ENCODE peak calls at places on chromosome 17, in six cellular contexts. J, Z, F, I, T and U are unnamed samples. For H3K36me3 and H3K27me3, the result is how much of the 10 kb centered on the place peaks cover.

GRCh38 chr17:62892069-62892675 is 73.9 kb upstream of the TANC2 start:
- DNase-seq in J (no peak), Z (no peak), F (no peak), I (no peak), T (no peak), U (no peak)

GRCh38 chr17:78040561-78041400 is 82.3 kb downstream of the TNRC6C start:
- DNase-seq in J (peak), Z (peak), F (peak), I (peak), T (no peak), U (peak)

GRCh38 chr17:81143200-81143527 is 22.1 kb upstream of the PVALEF start:
- DNase-seq in J (no peak), Z (no peak), F (no peak), I (no peak), T (no peak), U (no peak)

GRCh38 chr17:7184647-7185046 is 5.5 kb upstream of the ASGR1 start:
- DNase-seq in J (no peak), Z (no peak), F (no peak), I (no peak), T (no peak), U (no peak)

GRCh38 chr17:13650096-13650675 is 48.5 kb upstream of the HS3ST3A1 start:
- DNase-seq in J (no peak), Z (no peak), F (no peak), I (no peak), T (no peak), U (no peak)

GRCh38 chr17:29617125-29617480 is 5.6 kb downstream of the CORO6 start:
- DNase-seq in J (peak), Z (no peak), F (peak), I (peak), T (no peak), U (peak)

GRCh38 chr17:16444258-16444886 is 29.0 kb downstream of the TRPV2 start:
- DNase-seq in J (peak), Z (no peak), F (peak), I (no peak), T (no peak), U (no peak)

GRCh38 chr17:41962768-41963434 is 3.7 kb upstream of the CNP start:
- DNase-seq in J (peak), Z (peak), F (peak), I (peak), T (peak), U (peak)

GRCh38 chr17:43842975-43843325 is 4.0 kb upstream of the CD300LG start:
- DNase-seq in J (no peak), Z (no peak), F (no peak), I (no peak), T (no peak), U (no peak)

DNA sequence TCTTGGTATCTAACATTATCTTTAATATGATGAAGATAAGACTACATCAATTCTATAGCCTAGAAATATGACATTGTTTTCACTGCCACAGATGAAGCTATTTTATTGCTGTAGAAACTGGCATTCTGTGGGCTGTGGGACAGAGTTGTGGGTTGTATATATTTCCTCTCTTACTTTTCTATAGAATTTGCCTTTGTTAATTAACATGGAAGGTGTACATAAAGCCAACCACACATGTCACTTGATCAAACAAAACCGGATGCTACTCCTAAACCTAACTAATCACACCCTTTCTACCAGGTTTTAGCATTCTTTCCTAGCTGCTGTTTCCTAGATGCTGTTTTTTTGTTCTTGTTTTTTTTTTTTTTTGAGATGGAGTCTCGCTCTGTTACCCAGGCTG is 81.2 kb upstream of the ATP2A3 start:
- DNase-seq in J (no peak), Z (no peak), F (no peak), I (no peak), T (no peak), U (no peak)
- H3K36me3 ChIP-seq in J (under half), Z (under half), F (under half), I (half or more), T (under half), U (half or more)

GRCh38 chr17:36920032-36921000 is 17.0 kb upstream of the LHX1 start:
- DNase-seq in J (no peak), Z (no peak), F (no peak), I (no peak), T (no peak), U (no peak)
- H3K27me3 ChIP-seq in J (under half), Z (under half), F (under half), I (under half), T (under half), U (under half)

DNA sequence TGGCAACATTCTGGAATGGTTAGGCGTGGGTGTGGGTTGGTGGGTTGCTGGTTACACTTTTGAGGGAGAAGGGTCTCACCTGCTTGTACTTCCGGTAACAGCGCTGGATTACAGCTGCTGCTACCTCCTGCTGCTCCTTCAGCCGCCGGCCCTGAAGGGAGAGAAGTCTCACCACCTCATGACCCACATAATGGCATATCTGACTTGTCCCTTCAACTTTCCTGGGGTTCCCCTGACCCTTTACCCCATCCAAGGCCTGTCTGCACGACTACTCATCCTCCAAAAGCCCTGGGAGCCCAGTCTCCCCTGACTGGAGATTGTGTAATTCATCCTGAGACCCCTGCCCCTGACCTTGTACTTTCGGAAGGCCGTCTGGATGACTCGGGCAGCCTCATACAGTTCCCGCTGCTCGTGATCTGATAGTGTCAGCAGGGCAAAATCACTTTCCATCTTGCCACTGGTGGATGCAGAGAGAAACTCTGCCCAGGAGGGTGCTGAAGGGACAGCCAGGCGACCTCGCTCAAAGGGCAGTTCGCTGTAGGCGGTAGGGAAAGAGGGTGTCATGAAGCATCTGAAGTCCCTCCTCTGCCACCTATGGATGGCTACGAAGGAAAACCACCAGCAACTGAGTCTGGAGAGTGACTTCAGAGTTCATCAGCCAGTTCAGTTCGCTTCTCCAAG is 2.1 kb upstream of the SPAG7 start:
- DNase-seq in J (no peak), Z (no peak), F (no peak), I (no peak), T (no peak), U (no peak)
- H3K4me3 ChIP-seq in J (no peak), Z (no peak), F (no peak), I (no peak), T (peak), U (peak)

DNA sequence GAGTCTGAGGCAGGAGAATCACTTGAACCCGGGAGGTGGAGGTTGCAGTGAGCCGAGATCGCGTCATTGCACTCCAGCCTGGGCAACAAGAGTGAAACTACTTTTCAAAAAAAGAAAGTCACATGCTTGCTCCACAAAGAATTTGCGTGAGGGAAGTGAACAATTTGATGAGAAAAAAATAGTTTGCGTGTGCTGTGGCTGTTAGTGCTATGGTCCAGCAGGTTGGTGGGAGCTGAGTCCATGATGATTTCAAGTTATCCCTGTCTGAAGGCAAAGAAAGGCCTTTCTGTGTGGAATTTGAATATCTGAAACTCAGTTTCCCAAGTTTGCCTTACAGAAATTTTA is 21.0 kb downstream of the PRCD start:
- DNase-seq in J (no peak), Z (no peak), F (no peak), I (no peak), T (no peak), U (no peak)
- H3K36me3 ChIP-seq in J (under half), Z (under half), F (under half), I (under half), T (under half), U (under half)

GRCh38 chr17:79154951-79155557 is 80.4 kb downstream of the ENGASE start:
- DNase-seq in J (no peak), Z (no peak), F (no peak), I (no peak), T (no peak), U (no peak)

GRCh38 chr17:79154446-79154845 is 79.8 kb downstream of the ENGASE start:
- DNase-seq in J (peak), Z (no peak), F (no peak), I (no peak), T (no peak), U (no peak)

GRCh38 chr17:79155701-79156100 is 81.1 kb downstream of the ENGASE start:
- DNase-seq in J (no peak), Z (no peak), F (no peak), I (no peak), T (no peak), U (no peak)

GRCh38 chr17:79159471-79159870 is 84.8 kb downstream of the ENGASE start:
- DNase-seq in J (no peak), Z (no peak), F (no peak), I (no peak), T (no peak), U (no peak)

DNA sequence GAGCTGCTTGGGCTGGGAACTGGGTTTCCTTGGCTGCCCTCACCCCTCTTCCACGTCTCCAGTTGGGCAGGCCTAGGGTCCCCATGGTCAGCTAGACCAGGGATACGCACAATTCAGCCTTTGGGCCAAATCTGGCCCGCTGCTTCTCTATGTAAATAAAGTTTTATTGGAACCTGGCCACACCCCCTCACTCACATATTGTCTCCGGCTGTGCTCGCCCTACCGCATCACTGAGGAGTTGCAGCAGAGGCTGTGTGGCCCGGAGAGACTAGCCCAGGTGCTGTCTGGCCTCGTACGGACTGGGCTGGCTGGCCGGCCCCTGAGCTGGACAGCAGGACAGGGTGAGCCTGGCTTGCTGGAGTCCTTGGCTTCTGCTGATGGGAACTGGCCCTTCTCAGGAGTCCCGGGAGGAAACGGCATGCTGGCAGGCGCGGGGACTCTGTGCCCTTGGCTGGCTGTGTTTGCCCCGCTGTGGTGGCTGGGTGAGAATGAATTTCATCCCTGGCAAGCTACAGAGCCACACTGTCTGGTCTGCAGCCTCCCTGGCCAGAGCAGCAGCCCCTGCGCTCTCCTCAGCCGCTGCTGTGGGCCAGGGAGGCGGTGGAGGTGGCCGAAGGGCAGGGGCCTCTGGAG is 82.0 kb downstream of the ENGASE start:
- DNase-seq in J (no peak), Z (no peak), F (no peak), I (no peak), T (no peak), U (no peak)
- H3K27me3 ChIP-seq in J (under half), Z (under half), F (under half), I (under half), T (under half), U (under half)

DNA sequence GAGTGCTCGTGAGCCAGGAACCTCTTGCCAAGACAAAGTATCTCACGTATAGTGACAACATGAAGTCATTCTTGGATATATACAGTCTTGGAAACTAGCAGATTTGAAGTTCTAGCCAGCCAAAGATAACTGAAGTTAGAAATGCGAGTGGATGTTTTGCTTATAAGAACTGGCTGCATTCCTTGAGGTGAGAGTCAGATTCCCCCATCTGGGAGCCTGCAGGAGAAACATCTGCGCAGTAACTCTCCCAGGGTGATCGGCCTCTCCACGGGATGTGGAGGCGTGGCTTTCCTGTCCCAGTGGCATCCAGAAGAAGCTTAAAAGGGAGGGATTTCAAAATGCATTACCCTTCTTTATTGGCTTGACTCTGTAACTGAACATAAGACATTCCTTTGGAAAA is 89.9 kb downstream of the SHISA6 start:
- DNase-seq in J (no peak), Z (peak), F (no peak), I (no peak), T (peak), U (no peak)
- H3K4me3 ChIP-seq in J (no peak), Z (no peak), F (no peak), I (no peak), T (no peak), U (no peak)

DNA sequence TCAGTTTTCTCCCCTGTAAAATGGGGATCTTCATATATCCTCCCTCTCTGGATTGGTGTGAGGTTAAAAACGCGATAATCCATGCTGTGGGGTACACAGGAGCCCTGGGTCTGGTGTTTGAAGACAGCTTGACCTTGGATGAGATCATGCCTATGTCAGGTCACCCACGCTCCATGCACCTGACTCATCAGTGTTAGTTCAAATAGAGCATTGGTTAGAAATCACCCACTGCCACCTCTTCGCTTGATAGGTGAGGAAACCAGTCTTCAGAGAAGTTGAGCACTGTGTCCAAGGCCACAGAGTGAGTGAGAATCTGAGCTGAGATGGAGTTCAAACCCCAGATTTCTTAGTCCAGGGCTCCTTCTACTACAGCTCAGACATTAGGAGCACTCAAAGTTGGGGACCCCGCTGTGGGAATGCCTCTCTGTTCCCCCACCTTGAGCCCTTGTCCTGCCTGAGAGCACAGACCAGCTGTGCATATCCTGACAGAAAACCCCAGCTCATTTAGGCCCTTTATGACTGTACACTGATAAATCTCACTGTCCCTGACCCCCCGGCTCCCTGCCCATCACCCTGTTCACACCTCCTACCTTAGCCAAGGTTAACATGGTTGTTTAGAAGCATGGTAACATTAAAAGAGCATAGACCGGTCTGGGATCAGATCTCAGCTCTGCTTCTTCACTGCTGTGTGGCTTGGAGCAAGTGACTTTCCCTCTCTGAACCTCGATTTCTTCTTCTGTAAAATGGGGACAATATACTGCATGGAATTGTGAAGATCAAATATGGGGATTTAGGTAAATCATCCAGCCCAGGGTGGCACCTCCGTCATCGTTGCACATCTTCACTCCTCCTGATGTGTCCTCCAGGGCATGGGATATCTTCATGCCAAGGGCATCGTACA is 22.4 kb upstream of the LGALS9 start:
- DNase-seq in J (no peak), Z (no peak), F (no peak), I (no peak), T (no peak), U (no peak)
- H3K36me3 ChIP-seq in J (half or more), Z (under half), F (under half), I (under half), T (under half), U (under half)

GRCh38 chr17:4744999-4745969 is 5.6 kb upstream of the CXCL16 start:
- DNase-seq in J (no peak), Z (no peak), F (no peak), I (no peak), T (peak), U (no peak)
- H3K27me3 ChIP-seq in J (under half), Z (under half), F (under half), I (under half), T (under half), U (under half)

DNA sequence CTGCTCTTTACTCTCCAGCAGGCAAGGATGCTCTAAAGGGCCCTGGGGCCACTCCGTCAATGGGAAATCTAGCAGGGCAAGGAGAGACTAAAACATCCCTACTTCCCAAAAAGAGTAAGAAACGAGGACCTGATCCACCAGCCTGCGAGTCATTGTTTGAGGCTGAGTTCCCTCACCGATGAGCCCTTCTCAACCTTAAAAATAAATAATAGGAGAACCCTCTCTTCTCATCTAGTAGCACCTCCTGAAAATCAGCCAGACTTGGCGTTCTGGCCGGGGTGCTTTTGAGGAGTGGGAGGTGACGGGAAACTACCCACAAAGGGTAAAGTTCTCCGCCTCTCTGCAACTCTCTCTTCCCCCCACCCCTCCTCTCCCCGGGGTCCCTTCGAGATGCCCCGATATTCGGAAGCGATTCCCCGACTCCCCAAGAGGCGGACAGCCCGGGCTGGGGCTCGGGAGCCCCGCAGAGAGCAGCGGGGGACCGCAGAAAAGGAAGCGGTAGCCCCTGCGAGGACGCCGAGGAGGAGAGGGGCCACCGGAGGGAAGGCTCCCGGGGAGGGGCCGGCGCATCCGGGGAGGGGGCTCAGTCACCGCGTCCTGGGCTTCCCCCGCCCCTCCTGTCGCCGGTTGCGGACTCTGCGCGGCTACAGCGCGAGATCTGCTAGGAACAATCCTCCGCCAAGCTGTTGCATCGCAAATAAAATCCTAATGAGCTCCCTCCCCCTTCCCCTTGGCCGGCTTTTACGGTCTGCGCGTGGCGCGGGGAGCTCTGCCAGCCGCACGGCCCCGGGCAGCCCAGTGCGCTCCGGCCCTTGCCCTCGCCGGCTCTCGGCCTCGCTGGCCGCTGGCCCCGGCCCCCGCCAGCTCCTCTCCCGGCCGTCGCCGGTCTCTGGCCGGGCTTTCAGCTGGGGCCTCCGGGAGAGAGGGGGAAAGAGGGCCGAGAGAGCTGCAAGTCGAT is 1.3 kb downstream of the HOXB9 start:
- DNase-seq in J (no peak), Z (no peak), F (no peak), I (no peak), T (no peak), U (no peak)
- H3K4me3 ChIP-seq in J (no peak), Z (peak), F (no peak), I (peak), T (peak), U (no peak)